ENCODE peak calls at places on chromosome 16, in six cellular contexts. T is tibial artery, N is A549, V is ovary, R is kidney epithelial cell, D is heart left ventricle. Q is an unnamed sample.

GRCh38 chr16:87472142-87472778 is 20.6 kb downstream of the ZCCHC14 start:
- DNase-seq in T (no peak), N (no peak), V (peak), R (no peak), D (no peak), Q (no peak)

GRCh38 chr16:50448981-50449380 is 80.2 kb upstream of the BRD7 start:
- DNase-seq in T (peak), N (no peak), V (no peak), R (no peak), D (no peak), Q (no peak)

GRCh38 chr16:88561485-88562369 is 8.5 kb upstream of the ZC3H18 start:
- DNase-seq in T (no peak), N (peak), V (peak), R (no peak), D (peak), Q (no peak)

GRCh38 chr16:89380681-89381080 is 109.7 kb downstream of the ANKRD11 start:
- DNase-seq in T (no peak), N (no peak), V (no peak), R (no peak), D (no peak), Q (no peak)

GRCh38 chr16:70018254-70018653 is 67.1 kb downstream of the CLEC18A start:
- DNase-seq in T (no peak), N (peak), V (no peak), R (no peak), D (no peak), Q (no peak)

GRCh38 chr16:29943846-29944669 is 17.8 kb upstream of the TMEM219 start:
- DNase-seq in T (peak), N (peak), V (peak), R (peak), D (no peak), Q (no peak)

GRCh38 chr16:83402969-83403368 is 404.8 kb upstream of the HSBP1 start:
- DNase-seq in T (no peak), N (no peak), V (no peak), R (peak), D (no peak), Q (no peak)

GRCh38 chr16:17368951-17369350 is 101.8 kb downstream of the XYLT1 start:
- DNase-seq in T (no peak), N (no peak), V (no peak), R (no peak), D (no peak), Q (no peak)

GRCh38 chr16:495127-495748 is 32.3 kb upstream of the CAPN15 start:
- DNase-seq in T (no peak), N (peak), V (no peak), R (no peak), D (no peak), Q (no peak)

GRCh38 chr16:56190903-56191806 is at the start of gene GNAO1:
- DNase-seq in T (peak), N (peak), V (peak), R (no peak), D (peak), Q (no peak)

GRCh38 chr16:35186045-35186759 is 1726.8 kb downstream of the TP53TG3F start:
- DNase-seq in T (no peak), N (no peak), V (no peak), R (no peak), D (no peak), Q (peak)

GRCh38 chr16:85352221-85352620 is 239.9 kb upstream of the CIBAR2 start:
- DNase-seq in T (no peak), N (no peak), V (no peak), R (no peak), D (no peak), Q (no peak)

GRCh38 chr16:12673466-12673865 is 130.2 kb downstream of the CPPED1 start:
- DNase-seq in T (no peak), N (no peak), V (no peak), R (no peak), D (no peak), Q (peak)

GRCh38 chr16:67237396-67238277 is 9.6 kb downstream of the FHOD1 start:
- DNase-seq in T (no peak), N (no peak), V (no peak), R (no peak), D (peak), Q (no peak)

GRCh38 chr16:67238278-67238575 is 9.1 kb downstream of the FHOD1 start:
- DNase-seq in T (no peak), N (no peak), V (no peak), R (no peak), D (no peak), Q (no peak)

GRCh38 chr16:67235816-67236547 is 9.1 kb downstream of the TMEM208 start:
- DNase-seq in T (no peak), N (no peak), V (no peak), R (no peak), D (peak), Q (no peak)

GRCh38 chr16:67238806-67239470 is 8.3 kb downstream of the FHOD1 start:
- DNase-seq in T (no peak), N (no peak), V (no peak), R (no peak), D (peak), Q (no peak)

DNA sequence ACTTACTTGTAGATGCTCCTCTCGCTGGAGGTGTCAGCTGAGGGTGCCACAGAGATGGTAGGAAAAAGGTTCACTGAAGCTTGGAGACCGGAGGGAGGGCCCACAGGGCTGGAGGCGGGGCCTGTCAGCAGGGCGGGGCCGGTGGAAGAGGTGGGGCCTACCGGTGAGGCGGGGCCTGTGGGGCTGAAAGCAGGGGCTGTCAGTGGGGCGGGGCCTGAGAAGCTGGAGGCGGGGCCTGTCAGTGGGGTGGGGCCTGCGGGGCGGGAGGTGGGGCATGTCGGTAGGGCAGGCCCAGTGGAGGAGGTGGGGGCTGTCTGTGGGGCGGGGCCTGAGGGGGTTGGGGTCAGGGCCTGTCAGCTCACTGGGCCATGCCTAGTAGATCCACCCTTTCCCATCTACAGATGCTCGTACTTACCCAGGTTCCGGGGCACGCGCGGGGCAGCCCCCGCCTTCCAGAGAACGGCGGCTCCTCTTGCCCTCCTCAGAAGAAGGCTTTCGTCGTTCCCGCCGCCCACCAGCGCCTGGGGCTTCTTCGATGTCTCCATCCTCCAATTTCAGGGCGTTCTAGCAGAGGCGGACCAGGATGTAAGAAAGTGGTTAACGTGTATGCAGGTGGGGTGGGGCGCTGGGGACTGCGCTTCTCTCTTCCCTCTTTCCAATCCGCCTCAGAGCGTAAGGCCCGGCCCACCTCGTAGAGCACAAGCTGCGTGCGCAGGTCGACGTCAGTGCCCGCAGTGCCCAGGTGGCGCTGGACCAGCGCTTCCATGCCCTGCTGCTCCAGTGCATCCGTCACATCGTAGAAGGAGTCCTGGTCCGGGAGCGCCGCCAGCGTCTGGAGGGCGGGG is 9.8 kb downstream of the TMEM208 start:
- DNase-seq in T (no peak), N (peak), V (peak), R (no peak), D (no peak), Q (peak)
- H3K4me3 ChIP-seq in T (no peak), N (no peak), V (no peak), R (no peak), D (no peak), Q (no peak)

DNA sequence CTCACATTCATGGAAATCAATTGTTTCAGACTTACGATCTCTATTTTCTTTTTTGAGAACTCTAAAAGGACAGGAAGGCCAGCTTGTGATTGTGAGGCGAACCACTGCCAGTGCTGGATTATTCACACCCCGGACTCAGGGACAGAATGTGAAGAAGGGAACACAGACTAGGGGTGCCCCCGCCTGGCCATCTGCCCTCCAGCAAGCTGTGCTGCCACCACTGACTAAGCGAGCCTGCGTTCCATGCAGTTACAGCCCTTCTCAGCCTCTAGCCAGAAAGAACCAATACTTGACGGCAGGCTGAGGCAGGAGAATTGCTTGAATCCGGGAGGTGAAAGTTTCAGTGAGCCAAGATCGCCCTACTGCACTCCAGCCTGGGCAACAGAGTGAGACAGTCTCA is 2.8 kb downstream of the HAGH start:
- DNase-seq in T (no peak), N (peak), V (no peak), R (no peak), D (no peak), Q (no peak)
- TF ChIP-seq CTCF in T (no peak), N (peak), V (no peak), R (peak), D (no peak), Q (no peak)

GRCh38 chr16:21275529-21275928 is 2.6 kb downstream of the CRYM start:
- DNase-seq in T (no peak), N (no peak), V (no peak), R (no peak), D (no peak), Q (no peak)

GRCh38 chr16:21276090-21276489 is 2.0 kb downstream of the CRYM start:
- DNase-seq in T (no peak), N (no peak), V (no peak), R (no peak), D (no peak), Q (no peak)

GRCh38 chr16:21277045-21277926 is 804 bp downstream of the CRYM start:
- DNase-seq in T (no peak), N (no peak), V (no peak), R (no peak), D (peak), Q (no peak)

GRCh38 chr16:21279501-21279900 is 1.4 kb upstream of the CRYM start:
- DNase-seq in T (no peak), N (no peak), V (no peak), R (no peak), D (no peak), Q (no peak)

GRCh38 chr16:21277927-21278706 is at the start of gene CRYM:
- DNase-seq in T (peak), N (peak), V (peak), R (no peak), D (peak), Q (peak)
- H3K4me3 ChIP-seq in T (peak), N (peak), V (peak), R (peak), D (peak), Q (peak)

DNA sequence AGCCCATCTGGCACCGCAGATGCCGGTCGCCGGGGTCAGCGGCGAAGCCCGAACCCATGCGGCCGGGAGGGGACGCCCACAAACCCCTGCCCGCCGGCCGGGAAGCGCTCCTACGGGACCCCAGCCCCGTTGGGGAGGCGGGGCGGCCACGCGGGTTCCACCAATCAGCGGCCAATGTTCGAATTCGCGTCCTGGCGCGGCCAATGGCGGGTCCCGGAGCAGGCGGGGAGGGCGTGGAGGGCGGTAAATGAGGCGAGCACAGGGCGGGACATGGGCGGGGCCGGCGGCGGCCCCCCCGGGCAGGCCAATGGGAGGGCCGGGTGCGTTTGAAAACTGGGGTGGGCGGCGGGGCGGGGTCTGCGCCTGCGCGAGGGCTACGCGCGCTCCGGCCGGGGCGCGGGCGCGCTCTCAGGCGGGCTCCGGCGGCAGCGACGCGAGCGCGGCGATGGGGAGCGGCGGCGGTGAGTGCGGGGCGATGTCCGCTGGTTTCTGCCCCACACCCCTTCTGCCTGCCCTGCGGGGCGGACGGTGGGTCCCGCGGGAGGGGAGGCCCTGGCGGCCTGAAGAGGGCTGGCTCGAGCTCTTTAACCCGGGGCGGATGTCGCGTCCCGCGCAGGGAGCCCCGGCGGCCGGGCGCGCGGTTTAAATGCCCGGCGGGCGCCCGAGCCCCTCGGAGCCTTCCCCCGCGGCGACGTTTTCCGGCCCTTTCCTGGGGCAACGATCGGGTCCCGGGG is at the start of gene CCNF:
- DNase-seq in T (peak), N (peak), V (peak), R (peak), D (peak), Q (peak)
- TF ChIP-seq CTCF in T (no peak), N (no peak), V (peak), R (no peak), D (peak), Q (no peak)

GRCh38 chr16:2971134-2971984 is 2.2 kb downstream of the PAQR4 start:
- DNase-seq in T (no peak), N (no peak), V (no peak), R (no peak), D (no peak), Q (no peak)
- H3K4me3 ChIP-seq in T (no peak), N (no peak), V (no peak), R (no peak), D (no peak), Q (no peak)